ENCODE peak calls at places on chromosomes 5 and 9, in nine cellular contexts. One of them, this sample, is unnamed.

GRCh38 chr9:134413890-134414731 is 87.9 kb downstream of the RXRA start:
- DNase-seq in mesothelial cell of epicardium: peak; percentile 74
- DNase-seq in coronary artery: no peak
- DNase-seq in type B pancreatic cell: no peak
- DNase-seq in AG10803: peak; percentile 68
- DNase-seq in astrocyte of the spinal cord: peak; percentile 89
- DNase-seq in heart left ventricle: peak; percentile 85
- DNase-seq in cardiac fibroblast: peak; percentile 86
- DNase-seq in astrocyte: peak; percentile 84
- DNase-seq in this sample: peak; percentile 98

GRCh38 chr5:115575167-115576070 is 26.9 kb downstream of the TICAM2 start:
- DNase-seq in AG10803: peak; percentile 38
- DNase-seq in cardiac fibroblast: peak; percentile 86
- DNase-seq in coronary artery: no peak
- DNase-seq in astrocyte of the spinal cord: peak; percentile 81
- DNase-seq in astrocyte: peak; percentile 87
- DNase-seq in type B pancreatic cell: no peak
- DNase-seq in heart left ventricle: no peak
- DNase-seq in mesothelial cell of epicardium: no peak
- DNase-seq in this sample: no peak

GRCh38 chr5:75373862-75374261 is 36.8 kb downstream of the HMGCR start:
- DNase-seq in type B pancreatic cell: no peak
- DNase-seq in cardiac fibroblast: no peak
- DNase-seq in heart left ventricle: no peak
- DNase-seq in coronary artery: no peak
- DNase-seq in AG10803: no peak
- DNase-seq in mesothelial cell of epicardium: no peak
- DNase-seq in astrocyte of the spinal cord: no peak
- DNase-seq in astrocyte: no peak
- DNase-seq in this sample: no peak

GRCh38 chr5:67636091-67636490 is 439.5 kb upstream of the CD180 start:
- DNase-seq in heart left ventricle: peak; percentile 74
- DNase-seq in AG10803: peak; percentile 39
- DNase-seq in type B pancreatic cell: no peak
- DNase-seq in mesothelial cell of epicardium: no peak
- DNase-seq in cardiac fibroblast: peak; percentile 17
- DNase-seq in astrocyte: no peak
- DNase-seq in coronary artery: no peak
- DNase-seq in astrocyte of the spinal cord: peak; percentile 10
- DNase-seq in this sample: no peak

GRCh38 chr5:50923768-50924113 is 257.3 kb downstream of the PARP8 start:
- DNase-seq in heart left ventricle: no peak
- DNase-seq in mesothelial cell of epicardium: no peak
- DNase-seq in type B pancreatic cell: no peak
- DNase-seq in cardiac fibroblast: no peak
- DNase-seq in AG10803: no peak
- DNase-seq in astrocyte of the spinal cord: no peak
- DNase-seq in astrocyte: no peak
- DNase-seq in coronary artery: no peak
- DNase-seq in this sample: no peak

GRCh38 chr5:71503536-71503935 is 48.1 kb downstream of the BDP1 start:
- DNase-seq in cardiac fibroblast: no peak
- DNase-seq in type B pancreatic cell: no peak
- DNase-seq in heart left ventricle: no peak
- DNase-seq in coronary artery: no peak
- DNase-seq in astrocyte of the spinal cord: no peak
- DNase-seq in mesothelial cell of epicardium: no peak
- DNase-seq in AG10803: no peak
- DNase-seq in astrocyte: no peak
- DNase-seq in this sample: no peak

GRCh38 chr9:97397220-97397619 is 14.7 kb upstream of the TDRD7 start:
- DNase-seq in astrocyte of the spinal cord: no peak
- DNase-seq in coronary artery: no peak
- DNase-seq in AG10803: peak; percentile 33
- DNase-seq in astrocyte: peak; percentile 6
- DNase-seq in heart left ventricle: no peak
- DNase-seq in cardiac fibroblast: no peak
- DNase-seq in mesothelial cell of epicardium: no peak
- DNase-seq in type B pancreatic cell: no peak
- DNase-seq in this sample: no peak

GRCh38 chr9:22863106-22863505 is 416.5 kb downstream of the DMRTA1 start:
- DNase-seq in heart left ventricle: no peak
- DNase-seq in AG10803: no peak
- DNase-seq in astrocyte: no peak
- DNase-seq in coronary artery: no peak
- DNase-seq in cardiac fibroblast: no peak
- DNase-seq in mesothelial cell of epicardium: no peak
- DNase-seq in astrocyte of the spinal cord: no peak
- DNase-seq in type B pancreatic cell: no peak
- DNase-seq in this sample: peak; percentile 88

GRCh38 chr5:36457511-36458260 is 148.7 kb upstream of the SLC1A3 start:
- DNase-seq in coronary artery: no peak
- DNase-seq in heart left ventricle: no peak
- DNase-seq in astrocyte of the spinal cord: peak; percentile 52
- DNase-seq in type B pancreatic cell: no peak
- DNase-seq in astrocyte: peak; percentile 88
- DNase-seq in AG10803: peak; percentile 91
- DNase-seq in mesothelial cell of epicardium: no peak
- DNase-seq in cardiac fibroblast: peak; percentile 61
- DNase-seq in this sample: no peak

GRCh38 chr9:87601175-87601574 is 103.5 kb downstream of the DAPK1 start:
- DNase-seq in AG10803: no peak
- DNase-seq in heart left ventricle: peak; percentile 70
- DNase-seq in astrocyte of the spinal cord: no peak
- DNase-seq in astrocyte: no peak
- DNase-seq in coronary artery: no peak
- DNase-seq in cardiac fibroblast: no peak
- DNase-seq in mesothelial cell of epicardium: no peak
- DNase-seq in type B pancreatic cell: no peak
- DNase-seq in this sample: no peak

GRCh38 chr5:25649628-25650265 is 1005.0 kb upstream of the CDH10 start:
- DNase-seq in heart left ventricle: no peak
- DNase-seq in type B pancreatic cell: no peak
- DNase-seq in coronary artery: no peak
- DNase-seq in mesothelial cell of epicardium: no peak
- DNase-seq in astrocyte: no peak
- DNase-seq in cardiac fibroblast: peak; percentile 0
- DNase-seq in AG10803: no peak
- DNase-seq in astrocyte of the spinal cord: no peak
- DNase-seq in this sample: no peak

GRCh38 chr5:90803891-90804290 is 245.3 kb downstream of the ADGRV1 start:
- DNase-seq in mesothelial cell of epicardium: no peak
- DNase-seq in AG10803: peak; percentile 20
- DNase-seq in coronary artery: no peak
- DNase-seq in cardiac fibroblast: peak; percentile 32
- DNase-seq in astrocyte: no peak
- DNase-seq in astrocyte of the spinal cord: no peak
- DNase-seq in type B pancreatic cell: no peak
- DNase-seq in heart left ventricle: no peak
- DNase-seq in this sample: no peak

GRCh38 chr5:9610969-9611368 is 19.2 kb downstream of the TAS2R1 start:
- DNase-seq in astrocyte: no peak
- DNase-seq in cardiac fibroblast: no peak
- DNase-seq in heart left ventricle: no peak
- DNase-seq in mesothelial cell of epicardium: no peak
- DNase-seq in type B pancreatic cell: no peak
- DNase-seq in coronary artery: no peak
- DNase-seq in astrocyte of the spinal cord: no peak
- DNase-seq in AG10803: no peak
- DNase-seq in this sample: no peak
- TF ChIP-seq CTCF in astrocyte: no peak
- TF ChIP-seq CTCF in cardiac fibroblast: no peak
- TF ChIP-seq CTCF in heart left ventricle: no peak
- TF ChIP-seq CTCF in mesothelial cell of epicardium: no peak
- TF ChIP-seq CTCF in type B pancreatic cell: no peak
- TF ChIP-seq CTCF in coronary artery: no peak
- TF ChIP-seq CTCF in astrocyte of the spinal cord: no peak
- TF ChIP-seq CTCF in AG10803: no peak
- TF ChIP-seq CTCF in this sample: no peak

DNA sequence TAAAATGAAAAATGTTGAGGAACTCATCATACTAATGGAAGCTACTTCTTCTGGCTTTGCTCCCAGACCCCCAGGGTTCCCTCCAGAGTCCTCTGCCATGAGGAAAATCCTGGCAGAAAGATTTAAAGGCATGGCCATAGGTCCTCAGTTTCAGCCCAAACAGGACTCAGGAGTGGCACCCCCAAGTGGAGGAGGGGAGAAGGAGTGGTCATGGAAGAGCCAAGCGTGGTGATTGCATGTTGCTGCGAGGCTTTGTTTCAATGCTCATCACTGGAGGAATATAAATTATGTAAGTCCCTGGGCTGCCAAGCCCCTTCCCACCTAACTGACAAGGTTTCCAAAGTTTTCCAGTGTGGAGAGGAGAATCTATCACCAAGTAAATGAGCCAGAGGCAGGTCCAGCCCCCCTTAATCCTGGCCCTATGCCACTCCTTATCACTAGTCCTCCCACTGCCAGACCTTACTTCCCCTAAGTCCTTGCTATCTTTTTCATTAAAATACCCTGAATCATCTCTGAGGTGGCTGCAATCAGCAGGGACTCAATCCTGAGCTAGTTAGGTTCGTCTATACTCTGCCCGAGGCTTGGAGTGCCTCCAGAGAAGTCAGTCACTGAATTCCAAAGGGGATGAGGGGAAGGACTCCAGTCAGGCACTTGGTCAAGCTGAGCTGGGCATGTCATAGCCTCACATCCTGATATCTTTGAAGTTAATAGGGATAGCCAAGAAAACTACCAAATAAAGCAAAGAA is 70.7 kb upstream of the TAF1L start:
- DNase-seq in AG10803: no peak
- DNase-seq in type B pancreatic cell: no peak
- DNase-seq in coronary artery: no peak
- DNase-seq in astrocyte: peak; percentile 87
- DNase-seq in mesothelial cell of epicardium: no peak
- DNase-seq in heart left ventricle: no peak
- DNase-seq in cardiac fibroblast: no peak
- DNase-seq in astrocyte of the spinal cord: no peak
- DNase-seq in this sample: no peak
- TF ChIP-seq CTCF in AG10803: no peak
- TF ChIP-seq CTCF in type B pancreatic cell: no peak
- TF ChIP-seq CTCF in coronary artery: no peak
- TF ChIP-seq CTCF in astrocyte: no peak
- TF ChIP-seq CTCF in mesothelial cell of epicardium: no peak
- TF ChIP-seq CTCF in heart left ventricle: no peak
- TF ChIP-seq CTCF in cardiac fibroblast: no peak
- TF ChIP-seq CTCF in astrocyte of the spinal cord: peak; percentile 1
- TF ChIP-seq CTCF in this sample: no peak

GRCh38 chr9:108855888-108856287 is at the start of gene ACTL7B:
- DNase-seq in AG10803: no peak
- DNase-seq in astrocyte of the spinal cord: no peak
- DNase-seq in cardiac fibroblast: no peak
- DNase-seq in type B pancreatic cell: no peak
- DNase-seq in mesothelial cell of epicardium: no peak
- DNase-seq in astrocyte: no peak
- DNase-seq in heart left ventricle: no peak
- DNase-seq in coronary artery: no peak
- DNase-seq in this sample: no peak

GRCh38 chr9:108854641-108855528 is 901 bp downstream of the ACTL7B start:
- DNase-seq in cardiac fibroblast: no peak
- DNase-seq in type B pancreatic cell: no peak
- DNase-seq in mesothelial cell of epicardium: no peak
- DNase-seq in heart left ventricle: no peak
- DNase-seq in astrocyte of the spinal cord: no peak
- DNase-seq in coronary artery: no peak
- DNase-seq in astrocyte: no peak
- DNase-seq in AG10803: no peak
- DNase-seq in this sample: peak; percentile 94

GRCh38 chr9:108852089-108852488 is 3.7 kb downstream of the ACTL7B start:
- DNase-seq in mesothelial cell of epicardium: no peak
- DNase-seq in cardiac fibroblast: no peak
- DNase-seq in heart left ventricle: no peak
- DNase-seq in type B pancreatic cell: no peak
- DNase-seq in AG10803: no peak
- DNase-seq in coronary artery: no peak
- DNase-seq in astrocyte: no peak
- DNase-seq in astrocyte of the spinal cord: no peak
- DNase-seq in this sample: no peak

GRCh38 chr9:108855529-108855886 is 278 bp downstream of the ACTL7B start:
- DNase-seq in type B pancreatic cell: no peak
- DNase-seq in AG10803: no peak
- DNase-seq in coronary artery: no peak
- DNase-seq in heart left ventricle: no peak
- DNase-seq in cardiac fibroblast: no peak
- DNase-seq in mesothelial cell of epicardium: no peak
- DNase-seq in astrocyte: no peak
- DNase-seq in astrocyte of the spinal cord: no peak
- DNase-seq in this sample: no peak

GRCh38 chr9:108854094-108854493 is 1.7 kb downstream of the ACTL7B start:
- DNase-seq in cardiac fibroblast: no peak
- DNase-seq in heart left ventricle: no peak
- DNase-seq in mesothelial cell of epicardium: no peak
- DNase-seq in type B pancreatic cell: no peak
- DNase-seq in coronary artery: no peak
- DNase-seq in astrocyte: no peak
- DNase-seq in AG10803: no peak
- DNase-seq in astrocyte of the spinal cord: no peak
- DNase-seq in this sample: no peak
- TF ChIP-seq CTCF in cardiac fibroblast: no peak
- TF ChIP-seq CTCF in heart left ventricle: no peak
- TF ChIP-seq CTCF in mesothelial cell of epicardium: no peak
- TF ChIP-seq CTCF in type B pancreatic cell: no peak
- TF ChIP-seq CTCF in coronary artery: no peak
- TF ChIP-seq CTCF in astrocyte: no peak
- TF ChIP-seq CTCF in AG10803: no peak
- TF ChIP-seq CTCF in astrocyte of the spinal cord: no peak
- TF ChIP-seq CTCF in this sample: no peak

GRCh38 chr9:30972654-30973053 is 1411.8 kb upstream of the ACO1 start:
- DNase-seq in heart left ventricle: no peak
- DNase-seq in type B pancreatic cell: no peak
- DNase-seq in mesothelial cell of epicardium: no peak
- DNase-seq in AG10803: no peak
- DNase-seq in astrocyte of the spinal cord: no peak
- DNase-seq in astrocyte: no peak
- DNase-seq in coronary artery: no peak
- DNase-seq in cardiac fibroblast: no peak
- DNase-seq in this sample: no peak

GRCh38 chr9:30970186-30970585 is 1414.3 kb upstream of the ACO1 start:
- DNase-seq in astrocyte: no peak
- DNase-seq in AG10803: no peak
- DNase-seq in astrocyte of the spinal cord: no peak
- DNase-seq in heart left ventricle: no peak
- DNase-seq in type B pancreatic cell: no peak
- DNase-seq in coronary artery: no peak
- DNase-seq in cardiac fibroblast: no peak
- DNase-seq in mesothelial cell of epicardium: no peak
- DNase-seq in this sample: no peak

GRCh38 chr9:30964332-30964731 is 1420.1 kb upstream of the ACO1 start:
- DNase-seq in astrocyte: no peak
- DNase-seq in type B pancreatic cell: no peak
- DNase-seq in AG10803: no peak
- DNase-seq in astrocyte of the spinal cord: no peak
- DNase-seq in coronary artery: no peak
- DNase-seq in mesothelial cell of epicardium: no peak
- DNase-seq in heart left ventricle: no peak
- DNase-seq in cardiac fibroblast: no peak
- DNase-seq in this sample: no peak

DNA sequence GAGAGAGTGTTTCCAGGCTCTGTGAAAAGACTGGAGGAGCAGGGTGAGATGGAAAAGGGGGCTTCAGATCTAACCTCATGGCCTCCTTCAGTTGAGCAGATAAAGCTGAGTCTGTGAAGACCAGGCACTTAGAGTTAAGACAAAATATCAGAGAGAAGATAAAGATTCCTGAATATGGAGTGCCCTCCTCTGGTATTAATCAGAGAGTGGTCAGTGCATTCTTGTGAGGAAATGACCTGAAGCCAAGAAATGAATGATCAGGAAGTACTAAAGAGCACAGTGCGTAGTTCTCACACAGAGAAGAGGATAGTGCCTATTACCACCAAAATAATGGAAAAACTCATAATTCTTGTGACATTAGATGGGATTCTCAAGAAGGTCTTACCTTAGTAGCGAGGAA is 1417.0 kb upstream of the ACO1 start:
- DNase-seq in AG10803: no peak
- DNase-seq in astrocyte of the spinal cord: peak; percentile 9
- DNase-seq in coronary artery: no peak
- DNase-seq in astrocyte: no peak
- DNase-seq in type B pancreatic cell: no peak
- DNase-seq in mesothelial cell of epicardium: no peak
- DNase-seq in heart left ventricle: no peak
- DNase-seq in cardiac fibroblast: no peak
- DNase-seq in this sample: no peak
- TF ChIP-seq CTCF in AG10803: no peak
- TF ChIP-seq CTCF in astrocyte of the spinal cord: no peak
- TF ChIP-seq CTCF in coronary artery: no peak
- TF ChIP-seq CTCF in astrocyte: no peak
- TF ChIP-seq CTCF in type B pancreatic cell: no peak
- TF ChIP-seq CTCF in mesothelial cell of epicardium: no peak
- TF ChIP-seq CTCF in heart left ventricle: no peak
- TF ChIP-seq CTCF in cardiac fibroblast: no peak
- TF ChIP-seq CTCF in this sample: peak; percentile 25

This sample was measured in chondrocyte.